ENCODE peak calls at places on chromosomes 3 and 15, in seven cellular contexts. K is GM23338, J is spleen, C is HCT116, D is prostate gland, N is GM12878, Z is breast epithelium. W is an unnamed sample.

GRCh38 chr3:57128863-57129602 is 36.1 kb downstream of the IL17RD start:
- DNase-seq in K (peak), J (no peak), C (no peak), D (no peak), N (no peak), Z (no peak), W (no peak)

GRCh38 chr3:138509586-138509985 is 75.2 kb downstream of the ESYT3 start:
- DNase-seq in K (no peak), J (no peak), C (no peak), D (no peak), N (no peak), Z (no peak), W (no peak)

GRCh38 chr3:136995652-136996051 is 37.9 kb downstream of the IL20RB start:
- DNase-seq in K (no peak), J (no peak), C (no peak), D (no peak), N (no peak), Z (no peak), W (no peak)

GRCh38 chr15:60243769-60244168 is 154.0 kb downstream of the ANXA2 start:
- DNase-seq in K (no peak), J (no peak), C (no peak), D (no peak), N (no peak), Z (no peak), W (no peak)

GRCh38 chr3:64290864-64291263 is 65.6 kb upstream of the PRICKLE2 start:
- DNase-seq in K (no peak), J (no peak), C (no peak), D (no peak), N (no peak), Z (no peak), W (peak)

GRCh38 chr3:24101676-24102168 is 156.6 kb downstream of the NR1D2 start:
- DNase-seq in K (no peak), J (no peak), C (no peak), D (no peak), N (no peak), Z (no peak), W (no peak)

GRCh38 chr3:150242220-150242938 is 165.7 kb upstream of the TSC22D2 start:
- DNase-seq in K (peak), J (no peak), C (no peak), D (no peak), N (no peak), Z (no peak), W (no peak)

GRCh38 chr15:60840306-60840702 is 361.4 kb upstream of the ICE2 start:
- DNase-seq in K (no peak), J (no peak), C (no peak), D (no peak), N (no peak), Z (no peak), W (no peak)

GRCh38 chr3:37762286-37762685 is 99.4 kb upstream of the CTDSPL start:
- DNase-seq in K (peak), J (no peak), C (no peak), D (no peak), N (no peak), Z (no peak), W (no peak)

GRCh38 chr3:126914226-126914625 is 68.7 kb upstream of the PLXNA1 start:
- DNase-seq in K (no peak), J (no peak), C (no peak), D (no peak), N (no peak), Z (no peak), W (no peak)

GRCh38 chr3:9278498-9278897 is 29.1 kb upstream of the SRGAP3 start:
- DNase-seq in K (no peak), J (no peak), C (no peak), D (no peak), N (no peak), Z (no peak), W (no peak)

GRCh38 chr3:155391583-155391982 is 98.1 kb upstream of the STRIT1 start:
- DNase-seq in K (peak), J (no peak), C (peak), D (no peak), N (no peak), Z (peak), W (no peak)

GRCh38 chr3:157533298-157533870 is 30.2 kb upstream of the VEPH1 start:
- DNase-seq in K (no peak), J (no peak), C (no peak), D (no peak), N (no peak), Z (no peak), W (no peak)

GRCh38 chr3:176767385-176767784 is 429.9 kb downstream of the TBL1XR1 start:
- DNase-seq in K (no peak), J (no peak), C (peak), D (peak), N (no peak), Z (peak), W (no peak)

GRCh38 chr3:122941233-122942206 is 86.0 kb downstream of the SEMA5B start:
- DNase-seq in K (no peak), J (peak), C (no peak), D (no peak), N (no peak), Z (no peak), W (no peak)

GRCh38 chr3:31314261-31314660 is 218.5 kb upstream of the STT3B start:
- DNase-seq in K (no peak), J (no peak), C (no peak), D (no peak), N (no peak), Z (no peak), W (no peak)

GRCh38 chr3:117681619-117682018 is 972.0 kb downstream of the TUSC7 start:
- DNase-seq in K (no peak), J (no peak), C (no peak), D (no peak), N (no peak), Z (no peak), W (no peak)

GRCh38 chr3:18007980-18008379 is 265.5 kb upstream of the TBC1D5 start:
- DNase-seq in K (no peak), J (no peak), C (no peak), D (no peak), N (no peak), Z (no peak), W (no peak)

GRCh38 chr3:46913644-46914043 is 36.1 kb downstream of the PTH1R start:
- DNase-seq in K (no peak), J (peak), C (no peak), D (peak), N (no peak), Z (peak), W (no peak)

GRCh38 chr3:40445062-40445461 is 12.1 kb upstream of the RPL14 start:
- DNase-seq in K (no peak), J (no peak), C (no peak), D (no peak), N (no peak), Z (no peak), W (no peak)

GRCh38 chr3:61645148-61645547 is 83.8 kb downstream of the PTPRG start:
- DNase-seq in K (no peak), J (no peak), C (no peak), D (no peak), N (no peak), Z (no peak), W (no peak)

GRCh38 chr15:46815765-46816164 is 901.5 kb upstream of the SEMA6D start:
- DNase-seq in K (no peak), J (no peak), C (no peak), D (no peak), N (no peak), Z (no peak), W (no peak)

GRCh38 chr3:97131476-97131875 is 317.1 kb downstream of the EPHA6 start:
- DNase-seq in K (no peak), J (no peak), C (no peak), D (no peak), N (no peak), Z (no peak), W (no peak)

GRCh38 chr3:193795062-193795690 is 202.2 kb downstream of the OPA1 start:
- DNase-seq in K (no peak), J (no peak), C (no peak), D (no peak), N (no peak), Z (no peak), W (no peak)

GRCh38 chr3:192727032-192727847 is at the start of gene FGF12:
- DNase-seq in K (peak), J (peak), C (no peak), D (peak), N (no peak), Z (peak), W (peak)

GRCh38 chr3:188262913-188263683 is 109.1 kb downstream of the LPP start:
- DNase-seq in K (no peak), J (no peak), C (no peak), D (no peak), N (no peak), Z (no peak), W (no peak)

GRCh38 chr3:46926447-46926846 is 48.9 kb downstream of the PTH1R start:
- DNase-seq in K (no peak), J (peak), C (no peak), D (no peak), N (no peak), Z (no peak), W (no peak)

GRCh38 chr3:155634121-155634719 is 110.7 kb downstream of the PLCH1 start:
- DNase-seq in K (no peak), J (no peak), C (no peak), D (no peak), N (no peak), Z (no peak), W (no peak)

GRCh38 chr15:74896316-74896715 is 6.5 kb downstream of the MPI start:
- DNase-seq in K (no peak), J (peak), C (no peak), D (no peak), N (no peak), Z (no peak), W (no peak)
- TF ChIP-seq POLR2AphosphoS5 in K (no peak), J (no peak), C (no peak), D (no peak), N (no peak), Z (no peak), W (no peak)

DNA sequence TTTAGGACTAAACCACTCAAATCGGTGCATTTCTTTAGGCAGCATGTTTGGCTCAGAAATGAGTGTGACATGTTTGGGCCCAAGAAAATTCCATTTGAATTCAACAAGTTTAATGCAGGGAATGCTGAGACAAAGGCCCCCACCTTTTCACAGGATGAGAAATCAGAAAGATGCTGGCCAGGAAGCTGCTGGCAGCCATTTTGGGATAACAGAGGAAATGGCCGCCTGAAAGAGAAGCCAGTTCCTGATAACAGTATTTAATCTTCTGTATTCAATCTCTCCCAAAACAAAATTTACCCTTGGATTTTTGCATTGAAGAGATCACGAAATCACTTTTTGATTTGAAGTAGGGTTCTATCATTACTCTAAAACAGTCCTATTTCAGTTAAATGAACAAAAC is 350.9 kb downstream of the SLC9A9 start:
- DNase-seq in K (no peak), J (no peak), C (no peak), D (no peak), N (no peak), Z (no peak), W (no peak)
- H3K4me3 ChIP-seq in K (no peak), J (no peak), C (no peak), D (no peak), N (no peak), Z (no peak), W (no peak)

GRCh38 chr3:129313983-129314756 is 35.5 kb downstream of the HMCES start:
- DNase-seq in K (peak), J (no peak), C (no peak), D (no peak), N (no peak), Z (no peak), W (peak)

GRCh38 chr3:129313415-129313982 is 34.8 kb downstream of the HMCES start:
- DNase-seq in K (no peak), J (no peak), C (no peak), D (no peak), N (no peak), Z (peak), W (peak)

GRCh38 chr3:129315386-129315991 is 36.8 kb downstream of the HMCES start:
- DNase-seq in K (peak), J (peak), C (no peak), D (peak), N (no peak), Z (peak), W (no peak)

GRCh38 chr3:129316121-129317013 is 37.7 kb downstream of the HMCES start:
- DNase-seq in K (peak), J (peak), C (peak), D (peak), N (no peak), Z (peak), W (peak)

GRCh38 chr3:129314757-129315385 is 36.2 kb downstream of the HMCES start:
- DNase-seq in K (peak), J (peak), C (peak), D (peak), N (no peak), Z (peak), W (peak)
- TF ChIP-seq POLR2AphosphoS5 in K (peak), J (peak), C (peak), D (peak), N (peak), Z (peak), W (peak)

GRCh38 chr3:158769519-158770253 is 32.2 kb upstream of the MFSD1 start:
- DNase-seq in K (no peak), J (no peak), C (no peak), D (no peak), N (no peak), Z (no peak), W (no peak)
- H3K4me3 ChIP-seq in K (no peak), J (no peak), C (no peak), D (no peak), N (no peak), Z (no peak), W (no peak)

W was measured in suprapubic skin.